ENCODE peak calls at places on chromosomes 16 and 17, in four cellular contexts. R is K562, O is HepG2, D is A549. V is an unnamed sample.

GRCh38 chr16:20369452-20370054 is 17.0 kb upstream of the UMOD start:
- DNase-seq in D (no peak), R (no peak), O (no peak), V (no peak)

GRCh38 chr17:10628756-10629155 is 28.4 kb downstream of the MYH3 start:
- DNase-seq in R (peak; percentile 47), D (no peak), O (no peak), V (peak; percentile 83)

GRCh38 chr16:81107506-81107905 is 11.3 kb upstream of the GCSH start:
- DNase-seq in O (peak; percentile 48), D (no peak), R (no peak), V (no peak)

GRCh38 chr17:55433629-55434422 is 12.2 kb upstream of the MMD start:
- DNase-seq in O (peak; percentile 99), D (peak; percentile 80), R (no peak), V (no peak)

GRCh38 chr17:45408611-45409421 is 23.9 kb downstream of the ARHGAP27 start:
- DNase-seq in D (no peak), R (no peak), O (no peak), V (no peak)

GRCh38 chr16:85486256-85486915 is 126.7 kb upstream of the GSE1 start:
- DNase-seq in R (no peak), D (no peak), O (no peak), V (no peak)

GRCh38 chr16:55346475-55346874 is 22.5 kb downstream of the IRX6 start:
- DNase-seq in R (no peak), O (no peak), D (no peak), V (no peak)

GRCh38 chr16:57720142-57720575 is 15.4 kb upstream of the KATNB1 start:
- DNase-seq in R (peak; percentile 65), O (peak; percentile 72), D (peak; percentile 72), V (no peak)

GRCh38 chr16:74896389-74897370 is 88.2 kb downstream of the WDR59 start:
- DNase-seq in R (no peak), O (no peak), D (peak; percentile 60), V (no peak)

GRCh38 chr16:56460101-56460500 is 8.7 kb downstream of the OGFOD1 start:
- DNase-seq in O (no peak), R (no peak), D (no peak), V (no peak)

GRCh38 chr17:78883533-78884131 is 19.4 kb downstream of the CEP295NL start:
- DNase-seq in D (peak; percentile 98), R (no peak), O (peak; percentile 89), V (peak; percentile 68)

GRCh38 chr17:72053069-72053846 is 67.6 kb upstream of the SOX9 start:
- DNase-seq in R (no peak), O (no peak), D (no peak), V (peak; percentile 49)

GRCh38 chr16:9761870-9762269 is 420.4 kb downstream of the GRIN2A start:
- DNase-seq in D (no peak), R (no peak), O (no peak), V (no peak)

GRCh38 chr17:76146053-76146875 is 5.2 kb upstream of the FOXJ1 start:
- DNase-seq in O (no peak), D (no peak), R (no peak), V (no peak)

GRCh38 chr16:4918790-4919210 is 18.1 kb downstream of the PPL start:
- DNase-seq in O (no peak), R (no peak), D (no peak), V (no peak)

GRCh38 chr16:48447428-48447827 is 62.2 kb upstream of the SIAH1 start:
- DNase-seq in R (no peak), O (no peak), D (no peak), V (no peak)

GRCh38 chr16:4523686-4524085 is 14.9 kb downstream of the CDIP1 start:
- DNase-seq in D (no peak), O (no peak), R (no peak), V (no peak)

GRCh38 chr16:50025544-50025931 is 513 bp downstream of the CNEP1R1 start:
- DNase-seq in O (peak; percentile 23), R (peak; percentile 36), D (peak; percentile 25), V (peak; percentile 54)

GRCh38 chr16:48383877-48384304 is 1.3 kb downstream of the SIAH1 start:
- DNase-seq in O (peak; percentile 70), D (no peak), R (no peak), V (no peak)

GRCh38 chr16:11401161-11402050 is 56.1 kb downstream of the RMI2 start:
- DNase-seq in R (no peak), D (no peak), O (no peak), V (no peak)

GRCh38 chr16:75065808-75066149 is 50.8 kb downstream of the LDHD start:
- DNase-seq in R (no peak), O (no peak), D (no peak), V (no peak)

GRCh38 chr16:14193316-14193871 is 122.3 kb downstream of the MRTFB start:
- DNase-seq in D (no peak), R (no peak), O (no peak), V (no peak)

GRCh38 chr17:45371414-45372324 is 54.8 kb upstream of the MAP3K14 start:
- DNase-seq in D (peak; percentile 98), O (peak; percentile 89), R (no peak), V (peak; percentile 92)

GRCh38 chr17:83055911-83056582 is 23.4 kb upstream of the METRNL start:
- DNase-seq in D (peak; percentile 41), R (no peak), O (peak; percentile 45), V (peak; percentile 11)

GRCh38 chr17:58703137-58703846 is 10.9 kb downstream of the RAD51C start:
- DNase-seq in R (no peak), D (no peak), O (no peak), V (no peak)

GRCh38 chr17:56810846-56811775 is 22.6 kb downstream of the C17orf67 start:
- DNase-seq in D (no peak), O (no peak), R (no peak), V (no peak)

GRCh38 chr17:79741751-79742588 is 11.2 kb downstream of the ENPP7 start:
- DNase-seq in R (peak; percentile 91), D (peak; percentile 93), O (peak; percentile 67), V (peak; percentile 49)

GRCh38 chr17:65013613-65014391 is 42.7 kb downstream of the GNA13 start:
- DNase-seq in D (no peak), O (peak; percentile 28), R (no peak), V (no peak)

GRCh38 chr16:50464325-50465290 is 83.6 kb upstream of the NKD1 start:
- DNase-seq in O (no peak), R (no peak), D (no peak), V (peak; percentile 65)

GRCh38 chr17:38572665-38573365 is 32.9 kb downstream of the SRCIN1 start:
- DNase-seq in D (peak; percentile 87), R (peak; percentile 44), O (no peak), V (no peak)

GRCh38 chr17:70050192-70050591 is 24.8 kb upstream of the KCNJ16 start:
- DNase-seq in O (no peak), R (no peak), D (no peak), V (no peak)

GRCh38 chr17:75830168-75831031 is 13.8 kb downstream of the UNC13D start:
- DNase-seq in R (peak; percentile 50), D (peak; percentile 47), O (no peak), V (peak; percentile 90)

DNA sequence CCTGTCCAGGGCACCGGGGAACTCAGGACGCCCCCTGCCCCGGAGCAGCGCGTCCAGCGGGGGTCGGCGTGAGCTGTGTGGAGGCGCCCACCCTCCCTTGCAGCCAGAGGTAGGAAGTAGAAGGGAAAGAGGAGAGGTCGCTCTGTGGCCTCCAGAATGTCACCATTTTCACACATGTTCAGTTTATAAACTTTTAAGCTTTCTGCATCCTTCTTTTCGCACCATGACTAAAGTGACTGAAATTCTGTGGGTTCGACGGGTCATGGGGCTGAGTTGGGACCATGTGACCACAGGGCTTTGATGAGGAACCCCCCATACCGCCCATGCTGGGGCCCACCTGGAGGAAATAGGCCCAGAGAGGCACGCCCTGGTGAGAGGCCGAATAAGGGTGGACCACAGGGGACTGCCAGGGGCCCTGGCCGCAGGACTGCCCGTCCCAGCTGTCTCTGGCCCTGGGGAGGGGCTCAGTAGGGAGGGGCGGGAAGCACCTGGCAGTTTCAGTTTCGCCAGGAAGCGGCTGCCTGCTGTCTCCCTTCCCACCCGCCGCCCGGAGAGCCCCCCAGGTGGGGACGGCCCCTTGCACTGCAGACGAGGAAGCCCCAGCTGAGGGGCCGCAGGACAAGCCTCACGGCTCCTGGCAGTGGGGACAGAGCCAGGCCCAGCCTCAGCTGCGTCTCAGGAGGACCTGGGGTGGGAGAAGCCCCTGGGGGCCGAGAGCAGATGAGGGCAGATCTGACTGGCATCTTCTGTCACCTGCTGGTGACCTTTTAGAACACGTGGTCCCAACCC is 9.0 kb downstream of the CBFA2T3 start:
- DNase-seq in R (no peak), O (no peak), D (no peak), V (no peak)
- TF ChIP-seq RNF2 in R (no peak), O (no peak), D (no peak), V (no peak)

GRCh38 chr16:71920658-71921057 is 25.3 kb downstream of the IST1 start:
- DNase-seq in R (no peak), O (no peak), D (no peak), V (no peak)
- TF ChIP-seq PHF8 in R (no peak), O (no peak), D (no peak), V (no peak)

GRCh38 chr17:80860703-80861359 is 130.8 kb upstream of the CHMP6 start:
- DNase-seq in O (no peak), R (no peak), D (no peak), V (no peak)

GRCh38 chr17:80860101-80860671 is 131.5 kb upstream of the CHMP6 start:
- DNase-seq in D (no peak), R (no peak), O (no peak), V (no peak)

GRCh38 chr17:80861892-80862291 is 129.7 kb upstream of the CHMP6 start:
- DNase-seq in O (no peak), R (no peak), D (peak; percentile 55), V (no peak)

GRCh38 chr17:80862341-80862969 is 129.2 kb upstream of the CHMP6 start:
- DNase-seq in D (no peak), R (no peak), O (no peak), V (no peak)

GRCh38 chr17:80861360-80861861 is 130.2 kb upstream of the CHMP6 start:
- DNase-seq in R (no peak), D (no peak), O (no peak), V (no peak)
- TF ChIP-seq RNF2 in R (no peak), D (no peak), O (no peak), V (no peak)

GRCh38 chr17:36205637-36206458 is 5.0 kb upstream of the CCL4L2 start:
- DNase-seq in O (no peak), D (no peak), R (no peak), V (peak; percentile 14)
- TF ChIP-seq PHF8 in O (no peak), D (no peak), R (no peak), V (no peak)

GRCh38 chr17:77862890-77863813 is 95.4 kb upstream of the TNRC6C start:
- DNase-seq in D (no peak), R (no peak), O (no peak), V (no peak)
- TF ChIP-seq RNF2 in D (no peak), R (no peak), O (no peak), V (no peak)

DNA sequence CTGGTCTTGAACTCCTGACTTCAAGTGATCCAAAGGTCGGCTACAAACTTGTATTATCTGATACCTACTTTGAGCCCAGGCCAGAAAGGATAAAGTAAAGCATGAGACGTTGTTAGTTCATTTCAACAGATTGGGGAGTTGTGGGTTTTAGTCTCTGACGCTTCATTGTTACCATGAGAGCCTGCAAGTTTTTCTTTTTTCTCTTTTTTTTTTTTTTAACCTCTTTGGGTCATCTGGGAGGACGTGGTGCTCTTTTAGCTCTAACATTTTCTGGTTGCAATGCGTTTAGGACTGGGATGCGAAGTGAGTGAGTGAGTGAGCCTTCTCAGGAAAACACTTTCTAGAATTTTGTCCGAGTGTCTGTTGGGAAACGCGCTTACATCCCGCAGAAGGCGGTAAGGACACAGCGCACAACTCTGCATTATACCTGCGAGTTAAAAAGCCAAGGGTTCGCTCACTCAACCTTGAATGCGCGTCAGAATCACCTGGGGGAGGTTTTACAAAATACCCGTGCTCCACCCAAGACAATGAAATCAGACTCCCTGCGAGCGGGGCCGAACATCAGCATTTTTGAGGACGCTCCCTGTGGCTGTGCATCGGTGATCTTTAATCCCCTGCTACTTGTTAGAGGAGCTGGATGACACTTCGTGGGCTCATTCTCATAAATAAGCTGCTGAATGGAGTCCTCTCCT is 704 bp upstream of the RNF135 start:
- DNase-seq in O (no peak), D (peak; percentile 57), R (no peak), V (no peak)
- TF ChIP-seq PHF8 in O (no peak), D (no peak), R (no peak), V (no peak)